ENCODE peak calls at places on chromosomes 11 and 22, in seven cellular contexts. X is colonic mucosa, K is HCT116, S is foreskin fibroblast, Z is PC-3, I is DND-41, L is tibial nerve. D is an unnamed sample.

GRCh38 chr11:123033895-123034294 is 28.0 kb downstream of the HSPA8 start:
- DNase-seq in X (no peak), K (no peak), S (peak; percentile 26), Z (no peak), I (no peak), L (no peak), D (no peak)

GRCh38 chr11:46122955-46123354 is 1.7 kb upstream of the PHF21A start:
- DNase-seq in X (no peak), K (no peak), S (peak; percentile 66), Z (peak; percentile 29), I (no peak), L (no peak), D (no peak)

GRCh38 chr11:1163321-1163910 is 5.7 kb downstream of the MUC5AC start:
- DNase-seq in X (no peak), K (no peak), S (no peak), Z (no peak), I (no peak), L (no peak), D (no peak)

GRCh38 chr11:2428322-2428795 is 16.0 kb downstream of the TRPM5 start:
- DNase-seq in X (peak; percentile 88), K (peak; percentile 52), S (peak; percentile 62), Z (peak; percentile 67), I (peak; percentile 74), L (peak; percentile 68), D (no peak)

GRCh38 chr11:10044618-10045017 is 249.4 kb downstream of the SBF2 start:
- DNase-seq in X (no peak), K (peak; percentile 10), S (peak; percentile 14), Z (no peak), I (peak; percentile 14), L (no peak), D (no peak)

GRCh38 chr11:44817207-44817944 is 90.6 kb downstream of the TSPAN18 start:
- DNase-seq in X (no peak), K (no peak), S (peak; percentile 21), Z (no peak), I (no peak), L (no peak), D (no peak)

GRCh38 chr11:94933225-94934130 is 39.9 kb downstream of the CWC15 start:
- DNase-seq in X (no peak), K (no peak), S (peak; percentile 96), Z (peak; percentile 21), I (no peak), L (no peak), D (peak; percentile 93)

GRCh38 chr11:17019231-17019630 is 5.0 kb upstream of the PLEKHA7 start:
- DNase-seq in X (no peak), K (no peak), S (no peak), Z (no peak), I (no peak), L (no peak), D (no peak)

GRCh38 chr22:45977551-45978274 is 751 bp upstream of the WNT7B start:
- DNase-seq in X (no peak), K (no peak), S (peak; percentile 36), Z (peak; percentile 40), I (peak; percentile 30), L (no peak), D (no peak)

GRCh38 chr11:79227732-79228416 is 213.0 kb downstream of the TENM4 start:
- DNase-seq in X (no peak), K (no peak), S (no peak), Z (no peak), I (no peak), L (no peak), D (no peak)

GRCh38 chr11:64341851-64342791 is 2.1 kb downstream of the CCDC88B start:
- DNase-seq in X (peak; percentile 97), K (peak; percentile 80), S (peak; percentile 95), Z (peak; percentile 96), I (no peak), L (peak; percentile 72), D (peak; percentile 28)

GRCh38 chr11:126355324-126355925 is at the start of gene ST3GAL4:
- DNase-seq in X (peak; percentile 83), K (no peak), S (peak; percentile 85), Z (peak; percentile 83), I (peak; percentile 86), L (peak; percentile 66), D (no peak)

GRCh38 chr11:86261328-86261727 is 16.8 kb downstream of the EED start:
- DNase-seq in X (no peak), K (no peak), S (no peak), Z (no peak), I (no peak), L (no peak), D (no peak)

GRCh38 chr11:34525098-34525497 is 11.5 kb upstream of the ELF5 start:
- DNase-seq in X (no peak), K (no peak), S (no peak), Z (no peak), I (no peak), L (no peak), D (no peak)

GRCh38 chr11:119087747-119088241 is 3.1 kb downstream of the HMBS start:
- DNase-seq in X (no peak), K (no peak), S (no peak), Z (peak; percentile 52), I (no peak), L (no peak), D (no peak)

GRCh38 chr11:123056835-123057491 is 5.0 kb downstream of the HSPA8 start:
- DNase-seq in X (no peak), K (no peak), S (no peak), Z (no peak), I (no peak), L (no peak), D (no peak)

DNA sequence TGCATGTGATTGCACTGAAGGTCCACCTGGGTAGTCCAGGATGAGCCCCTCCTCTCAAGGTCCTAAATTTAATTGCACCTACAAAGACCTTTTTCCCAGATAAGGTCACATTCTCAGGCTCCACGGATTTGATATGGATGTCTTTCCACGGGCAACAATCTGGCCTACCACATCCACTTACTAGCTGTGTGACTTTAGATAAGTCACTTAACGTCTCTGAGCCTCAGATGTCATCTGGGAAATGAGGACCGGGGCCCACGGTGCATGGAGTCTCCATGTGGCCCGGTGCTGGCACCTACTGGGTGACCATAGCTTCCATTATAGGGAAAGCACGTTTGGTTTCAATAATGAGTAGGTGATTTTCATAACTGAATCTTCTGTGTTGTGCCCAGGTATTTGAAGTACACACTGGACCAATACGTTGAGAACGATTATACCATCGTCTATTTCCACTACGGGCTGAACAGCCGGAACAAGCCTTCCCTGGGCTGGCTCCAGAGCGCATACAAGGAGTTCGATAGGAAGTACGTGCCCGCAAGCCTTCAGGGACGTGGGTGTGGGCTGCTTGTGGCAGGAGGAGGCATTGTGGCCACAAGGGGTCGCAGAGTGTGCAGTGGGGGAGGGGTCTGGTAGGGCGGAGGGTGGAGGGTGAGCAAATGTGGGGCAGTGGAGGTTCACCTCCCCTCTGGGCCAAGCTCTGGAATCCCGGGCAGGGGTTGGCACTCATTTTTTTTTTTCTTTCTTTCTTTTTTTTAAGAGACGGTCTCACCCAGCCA is 55.7 kb downstream of the ARHGAP8 start:
- DNase-seq in X (no peak), K (no peak), S (no peak), Z (no peak), I (peak; percentile 38), L (no peak), D (no peak)
- TF ChIP-seq CTCF in X (no peak), K (no peak), S (no peak), Z (peak; percentile 25), I (peak; percentile 61), L (no peak), D (peak; percentile 44)

DNA sequence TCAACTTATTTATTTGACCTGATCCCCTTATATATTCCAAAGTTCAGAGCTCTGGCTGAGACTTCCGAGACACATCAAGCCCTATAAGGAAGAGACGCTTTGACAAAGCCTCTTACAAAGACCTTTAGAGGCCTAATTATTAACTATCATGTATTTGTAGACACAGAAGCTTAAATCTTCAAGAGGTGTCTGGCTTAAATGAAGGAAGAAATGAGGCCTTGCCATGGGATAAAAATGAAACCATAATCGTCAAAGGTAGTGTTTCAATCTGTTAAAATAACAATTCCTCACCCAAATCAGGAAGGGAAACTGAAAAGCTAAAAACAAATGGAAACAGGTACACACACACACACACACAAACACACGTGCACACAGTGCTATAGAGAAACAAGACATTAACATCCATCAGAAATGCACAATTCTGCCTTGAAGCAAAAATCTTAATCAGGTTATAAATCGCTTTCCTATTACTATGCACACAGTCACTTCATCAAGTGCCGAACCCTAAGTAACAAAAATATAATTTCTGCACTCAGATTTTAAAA is 50.2 kb downstream of the PITPNB start:
- DNase-seq in X (no peak), K (no peak), S (no peak), Z (no peak), I (no peak), L (no peak), D (no peak)
- H3K4me3 ChIP-seq in X (no peak overlapping the region), K (no peak overlapping the region), S (no peak overlapping the region), Z (no peak overlapping the region), I (no peak overlapping the region), L (no peak overlapping the region), D (no peak overlapping the region)

GRCh38 chr22:47054231-47055072 is 292.0 kb downstream of the TBC1D22A start:
- DNase-seq in X (no peak), K (no peak), S (no peak), Z (no peak), I (no peak), L (no peak), D (no peak)

GRCh38 chr22:47055073-47055355 is 292.6 kb downstream of the TBC1D22A start:
- DNase-seq in X (no peak), K (no peak), S (no peak), Z (no peak), I (no peak), L (no peak), D (no peak)

GRCh38 chr22:47052236-47053012 is 290.0 kb downstream of the TBC1D22A start:
- DNase-seq in X (no peak), K (no peak), S (no peak), Z (no peak), I (no peak), L (no peak), D (no peak)

GRCh38 chr22:47053013-47053864 is 290.8 kb downstream of the TBC1D22A start:
- DNase-seq in X (no peak), K (no peak), S (no peak), Z (no peak), I (no peak), L (no peak), D (no peak)

DNA sequence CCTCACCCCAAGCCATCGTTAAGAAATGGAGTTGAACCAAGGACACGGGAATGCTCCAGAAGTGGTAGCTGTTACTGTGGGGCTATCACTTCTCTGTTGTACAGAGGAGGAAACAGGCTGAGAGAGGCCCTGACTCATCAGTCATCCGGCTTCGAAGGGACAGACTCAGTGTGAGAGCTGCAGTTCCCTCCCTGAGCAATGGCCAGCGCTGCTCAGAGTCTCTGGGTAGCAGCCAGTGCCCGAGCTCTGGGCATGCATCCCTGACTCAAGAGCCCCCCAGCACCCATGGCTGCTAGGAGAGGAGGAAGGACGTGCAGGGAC is 291.4 kb downstream of the TBC1D22A start:
- DNase-seq in X (no peak), K (no peak), S (peak; percentile 38), Z (peak; percentile 1), I (no peak), L (no peak), D (peak; percentile 37)
- TF ChIP-seq CTCF in X (no peak), K (no peak), S (no peak), Z (no peak), I (no peak), L (no peak), D (no peak)

DNA sequence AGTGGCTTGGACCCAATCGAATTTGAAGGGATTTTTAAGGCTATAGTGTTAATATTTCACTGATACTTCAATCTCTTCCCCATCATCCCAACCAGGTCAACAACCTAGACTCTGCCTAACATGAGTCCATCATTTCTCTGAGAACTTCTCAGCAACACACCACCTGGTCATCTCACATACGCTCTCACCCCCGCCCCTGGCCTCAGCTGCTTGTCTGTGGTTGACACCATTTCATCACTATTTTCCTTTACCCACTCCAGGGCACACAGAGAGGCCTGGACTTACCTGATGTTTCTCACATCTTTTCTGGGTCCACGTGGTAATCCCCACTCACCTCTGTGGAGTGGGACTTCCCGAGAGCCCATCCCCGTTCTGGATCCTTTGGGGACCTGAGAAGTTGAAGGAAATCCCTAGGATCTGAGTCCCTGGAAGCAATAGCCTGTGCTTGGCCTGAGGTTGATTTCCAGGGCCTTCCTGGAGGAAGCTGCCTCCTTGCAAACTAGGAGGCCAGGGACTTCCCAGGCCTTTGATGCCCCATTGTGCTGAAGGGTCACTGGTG is 3.2 kb downstream of the P2RX3 start:
- DNase-seq in X (no peak), K (no peak), S (no peak), Z (no peak), I (no peak), L (no peak), D (no peak)
- H3K4me3 ChIP-seq in X (no peak overlapping the region), K (no peak overlapping the region), S (no peak overlapping the region), Z (no peak overlapping the region), I (no peak overlapping the region), L (no peak overlapping the region), D (no peak overlapping the region)

D was measured in AG04449.